ENCODE peak calls at places on chromosomes 5 and 9, in ten cellular contexts. X is breast epithelium; R is left ventricle myocardium inferior; K is tibial artery; D is OCI-LY7; W is gastrocnemius medialis; S is fibroblast of lung; Z is CD8-positive, alpha-beta memory T cell; H is Karpas-422; F is BJ. T is an unnamed sample.

GRCh38 chr9:136847065-136847826 is 2.0 kb upstream of the PHPT1 start:
- DNase-seq in D (peak; percentile 20), R (peak; percentile 82), K (no peak), W (no peak), H (peak; percentile 82), S (peak; percentile 57), X (no peak), F (no peak), Z (no peak), T (peak; percentile 78)

GRCh38 chr9:109776391-109776790 is 3.6 kb upstream of the PALM2AKAP2 start:
- DNase-seq in W (no peak), D (no peak), X (no peak), S (no peak), K (no peak), F (no peak), R (no peak), H (no peak), Z (no peak), T (no peak)

GRCh38 chr5:119070578-119070827 is 384 bp upstream of the DMXL1 start:
- DNase-seq in W (no peak), R (peak; percentile 83), F (no peak), S (no peak), D (no peak), K (no peak), H (no peak), Z (no peak), X (peak; percentile 80), T (peak; percentile 91)

GRCh38 chr5:4584982-4585381 is 555.1 kb upstream of the ADAMTS16 start:
- DNase-seq in R (no peak), F (no peak), K (no peak), H (no peak), Z (no peak), D (no peak), W (no peak), X (no peak), S (peak; percentile 97), T (no peak)

GRCh38 chr9:87894998-87895625 is 12.4 kb downstream of the SPATA31E1 start:
- DNase-seq in K (no peak), S (no peak), X (no peak), R (no peak), H (no peak), F (no peak), D (no peak), W (no peak), Z (no peak), T (peak; percentile 5)

GRCh38 chr5:136066705-136067271 is 38.0 kb downstream of the TGFBI start:
- DNase-seq in S (peak; percentile 76), H (no peak), D (peak; percentile 24), Z (no peak), W (no peak), F (no peak), K (no peak), X (no peak), R (peak; percentile 58), T (no peak)

GRCh38 chr9:5500441-5501235 is 9.7 kb upstream of the PDCD1LG2 start:
- DNase-seq in S (peak; percentile 94), F (no peak), K (no peak), H (no peak), X (no peak), W (no peak), D (no peak), R (peak; percentile 76), Z (no peak), T (no peak)

GRCh38 chr9:4320021-4320420 is 20.2 kb upstream of the GLIS3 start:
- DNase-seq in R (no peak), Z (no peak), F (no peak), W (no peak), H (no peak), S (no peak), X (no peak), K (no peak), D (no peak), T (no peak)

GRCh38 chr9:92294297-92294676 is 790 bp upstream of the IARS1 start:
- DNase-seq in Z (no peak), S (peak; percentile 27), X (no peak), W (no peak), D (peak; percentile 52), R (no peak), H (peak; percentile 75), K (no peak), F (no peak), T (peak; percentile 51)

GRCh38 chr5:174720612-174721521 is 3.5 kb upstream of the MSX2 start:
- DNase-seq in K (no peak), H (no peak), D (no peak), S (peak; percentile 20), R (no peak), W (no peak), F (no peak), Z (no peak), X (no peak), T (no peak)

GRCh38 chr5:131994533-131995226 is 16.8 kb downstream of the ACSL6 start:
- DNase-seq in F (no peak), H (no peak), S (no peak), W (no peak), R (no peak), X (no peak), K (no peak), Z (no peak), D (no peak), T (no peak)

GRCh38 chr9:92170848-92171247 is 55.6 kb upstream of the SPTLC1 start:
- DNase-seq in H (no peak), W (no peak), R (peak; percentile 25), K (no peak), D (no peak), Z (no peak), F (no peak), X (no peak), S (no peak), T (no peak)

GRCh38 chr5:150022163-150022540 is 21.6 kb downstream of the HMGXB3 start:
- DNase-seq in R (no peak), Z (no peak), X (no peak), K (no peak), S (peak; percentile 95), W (no peak), H (no peak), F (peak; percentile 61), D (no peak), T (no peak)

GRCh38 chr9:16773116-16773515 is 97.4 kb downstream of the BNC2 start:
- DNase-seq in S (no peak), H (no peak), D (no peak), K (no peak), X (no peak), F (no peak), W (no peak), Z (no peak), R (no peak), T (no peak)

GRCh38 chr9:121278535-121279169 is 10.7 kb downstream of the GSN start:
- DNase-seq in Z (no peak), R (no peak), K (peak; percentile 88), X (no peak), D (peak; percentile 59), S (peak; percentile 99), F (peak; percentile 100), W (peak; percentile 51), H (peak; percentile 90), T (peak; percentile 79)

GRCh38 chr9:98536542-98537173 is 172.1 kb downstream of the GABBR2 start:
- DNase-seq in H (peak; percentile 84), K (no peak), F (no peak), Z (no peak), W (no peak), X (no peak), R (no peak), D (peak; percentile 5), S (no peak), T (no peak)

GRCh38 chr9:32251539-32251938 is 132.9 kb upstream of the ACO1 start:
- DNase-seq in D (peak; percentile 42), W (no peak), K (no peak), F (no peak), H (peak; percentile 81), X (no peak), S (peak; percentile 16), R (no peak), Z (peak; percentile 18), T (no peak)

GRCh38 chr9:94111446-94111845 is 27.2 kb downstream of the PTPDC1 start:
- DNase-seq in H (no peak), Z (no peak), R (no peak), X (no peak), K (no peak), F (no peak), D (no peak), S (no peak), W (no peak), T (no peak)
- H3K36me3 ChIP-seq in H (no peaks in the 10 kb centered on the region), Z (no peaks in the 10 kb centered on the region), R (no peaks in the 10 kb centered on the region), X (no peaks in the 10 kb centered on the region), K (no peaks in the 10 kb centered on the region), F (no peaks in the 10 kb centered on the region), D (no peaks in the 10 kb centered on the region), S (no peaks in the 10 kb centered on the region), W (no peaks in the 10 kb centered on the region), T (no peaks in the 10 kb centered on the region)

GRCh38 chr9:127463382-127463781 is 12.1 kb downstream of the LRSAM1 start:
- DNase-seq in D (no peak), K (no peak), W (no peak), F (no peak), Z (no peak), R (no peak), X (no peak), S (no peak), H (no peak), T (no peak)
- H3K36me3 ChIP-seq in D (peaks cover 57% of the 10 kb centered on the region), K (peaks cover 67% of the 10 kb centered on the region), W (no peaks in the 10 kb centered on the region), F (peaks cover 25% of the 10 kb centered on the region), Z (peaks cover 16% of the 10 kb centered on the region), R (peaks cover 89% of the 10 kb centered on the region), X (peaks cover 7% of the 10 kb centered on the region), S (peaks cover 14% of the 10 kb centered on the region), H (no peaks in the 10 kb centered on the region), T (no peaks in the 10 kb centered on the region)

GRCh38 chr9:35079041-35079425 is 709 bp downstream of the FANCG start:
- DNase-seq in S (no peak), Z (no peak), X (no peak), D (peak; percentile 32), K (peak; percentile 58), H (peak; percentile 53), R (no peak), W (no peak), F (no peak), T (no peak)
- H3K36me3 ChIP-seq in S (peaks cover 6% of the 10 kb centered on the region), Z (peaks cover 4% of the 10 kb centered on the region), X (no peaks in the 10 kb centered on the region), D (peaks cover 43% of the 10 kb centered on the region), K (no peaks in the 10 kb centered on the region), H (peaks cover 1% of the 10 kb centered on the region), R (peaks cover 15% of the 10 kb centered on the region), W (no peaks in the 10 kb centered on the region), F (no peaks in the 10 kb centered on the region), T (no peaks in the 10 kb centered on the region)

GRCh38 chr5:55344392-55344992 is 36.7 kb downstream of the MTREX start:
- DNase-seq in R (peak; percentile 34), H (peak; percentile 79), S (peak; percentile 44), Z (peak; percentile 39), K (peak; percentile 71), D (peak; percentile 49), W (no peak), F (no peak), X (no peak), T (peak; percentile 70)

GRCh38 chr5:55350754-55351153 is 43.0 kb downstream of the MTREX start:
- DNase-seq in F (no peak), W (no peak), Z (no peak), X (no peak), R (no peak), S (no peak), D (no peak), H (no peak), K (no peak), T (no peak)

GRCh38 chr5:55343609-55344008 is 35.8 kb downstream of the MTREX start:
- DNase-seq in R (no peak), K (no peak), F (no peak), S (no peak), D (no peak), W (no peak), H (no peak), X (no peak), Z (no peak), T (no peak)

GRCh38 chr5:55343107-55343506 is 35.3 kb downstream of the MTREX start:
- DNase-seq in S (no peak), D (no peak), K (no peak), Z (no peak), R (no peak), H (no peak), X (no peak), W (no peak), F (no peak), T (no peak)

GRCh38 chr5:55345327-55345726 is 37.5 kb downstream of the MTREX start:
- DNase-seq in H (no peak), K (no peak), F (no peak), W (no peak), X (no peak), Z (no peak), S (no peak), D (no peak), R (no peak), T (no peak)
- H3K36me3 ChIP-seq in H (peaks cover 94% of the 10 kb centered on the region), K (peaks cover 45% of the 10 kb centered on the region), F (peaks cover 6% of the 10 kb centered on the region), W (no peaks in the 10 kb centered on the region), X (no peaks in the 10 kb centered on the region), Z (peaks cover 54% of the 10 kb centered on the region), S (peaks cover 7% of the 10 kb centered on the region), D (peaks cover 96% of the 10 kb centered on the region), R (peaks cover 86% of the 10 kb centered on the region), T (no peaks in the 10 kb centered on the region)

T was measured in Peyer's patch.